ENCODE peak calls at places on chromosomes 5 and 9, in ten cellular contexts. P is Right ventricle myocardium inferior; E is A549; V is CD8-positive, alpha-beta T cell; O is left lung; S is lower lobe of right lung; D is stimulated activated effector memory CD8-positive, alpha-beta T cell treated with anti-CD3 and anti-CD28 coated beads, Interleukin-12 subunit alpha, Interleukin-12 subunit beta, amount 100 ng/mL, for 72 hours; T is T-cell; U is activated T-cell treated with anti-CD3 and anti-CD28 coated beads, Interleukin-2, amount 50 U/mL, for 4 hours; F is HepG2. R is an unnamed sample.

GRCh38 chr5:119302449-119302848 is 53.4 kb upstream of the TNFAIP8 start:
- ATAC-seq in P (no peak), E (no peak), V (no peak), O (no peak), S (peak), D (no peak), T (no peak), U (no peak), F (no peak), R (no peak)

GRCh38 chr5:111755942-111756353 is 1.0 kb downstream of the NREP start:
- ATAC-seq in P (peak), E (no peak), V (no peak), O (peak), S (peak), D (no peak), T (no peak), U (no peak), F (no peak), R (no peak)

GRCh38 chr5:160317447-160317846 is 5.1 kb upstream of the CCNJL start:
- ATAC-seq in P (no peak), E (no peak), V (no peak), O (peak), S (no peak), D (no peak), T (no peak), U (no peak), F (peak), R (no peak)

GRCh38 chr9:90898229-90898628 is 96.6 kb downstream of the SYK start:
- ATAC-seq in P (no peak), E (no peak), V (no peak), O (no peak), S (no peak), D (no peak), T (no peak), U (no peak), F (peak), R (no peak)

GRCh38 chr9:116208417-116209232 is 55.0 kb downstream of the PAPPA start:
- ATAC-seq in P (no peak), E (peak), V (no peak), O (no peak), S (no peak), D (no peak), T (no peak), U (no peak), F (no peak), R (no peak)

GRCh38 chr5:65774346-65774745 is 52.3 kb downstream of the NLN start:
- ATAC-seq in P (no peak), E (no peak), V (peak), O (peak), S (peak), D (peak), T (peak), U (peak), F (no peak), R (peak)

GRCh38 chr9:4371108-4371507 is 71.2 kb upstream of the GLIS3 start:
- ATAC-seq in P (no peak), E (no peak), V (no peak), O (peak), S (peak), D (peak), T (no peak), U (no peak), F (no peak), R (peak)

GRCh38 chr5:151130922-151131891 is 26.4 kb downstream of the ANXA6 start:
- ATAC-seq in P (no peak), E (no peak), V (no peak), O (peak), S (peak), D (no peak), T (peak), U (peak), F (no peak), R (peak)

GRCh38 chr9:106771618-106772017 is 91.3 kb upstream of the ZNF462 start:
- ATAC-seq in P (peak), E (no peak), V (no peak), O (no peak), S (no peak), D (no peak), T (no peak), U (no peak), F (no peak), R (peak)

GRCh38 chr5:6166698-6167394 is 211.5 kb downstream of the MED10 start:
- ATAC-seq in P (no peak), E (no peak), V (no peak), O (no peak), S (no peak), D (no peak), T (no peak), U (no peak), F (no peak), R (no peak)

GRCh38 chr9:126215486-126215885 is 111.1 kb upstream of the MVB12B start:
- ATAC-seq in P (no peak), E (no peak), V (no peak), O (no peak), S (no peak), D (no peak), T (no peak), U (no peak), F (no peak), R (no peak)

GRCh38 chr9:90449213-90449925 is 193.3 kb downstream of the DIRAS2 start:
- ATAC-seq in P (no peak), E (no peak), V (no peak), O (no peak), S (no peak), D (no peak), T (no peak), U (no peak), F (no peak), R (no peak)